ENCODE peak calls at places on chromosomes 1 and 21, in eight cellular contexts. V is left lung; F is PC-3; O is HepG2; E is heart left ventricle; T is CD8-positive, alpha-beta T cell; Q is K562; D is upper lobe of right lung. I is an unnamed sample.

GRCh38 chr1:172895050-172895460 is 155.7 kb downstream of the TNFSF18 start:
- ATAC-seq in V (no peak), F (peak; percentile 66), O (no peak), E (peak; percentile 67), T (peak; percentile 83), Q (no peak), D (no peak), I (no peak)

GRCh38 chr1:75711846-75712245 is 12.7 kb upstream of the ACADM start:
- ATAC-seq in V (no peak), F (no peak), O (no peak), E (peak; percentile 63), T (no peak), Q (no peak), D (no peak), I (no peak)

GRCh38 chr1:6515771-6516170 is 24.3 kb upstream of the PLEKHG5 start:
- ATAC-seq in V (no peak), F (no peak), O (no peak), E (no peak), T (no peak), Q (no peak), D (peak; percentile 14), I (no peak)

GRCh38 chr1:157849229-157849875 is 7.7 kb upstream of the CD5L start:
- ATAC-seq in V (peak; percentile 33), F (no peak), O (no peak), E (no peak), T (no peak), Q (no peak), D (peak; percentile 73), I (no peak)

GRCh38 chr1:180123463-180123936 is 31.2 kb upstream of the QSOX1 start:
- ATAC-seq in V (no peak), F (peak; percentile 52), O (no peak), E (no peak), T (no peak), Q (peak; percentile 54), D (peak; percentile 48), I (peak; percentile 70)

GRCh38 chr1:63322944-63323865 is 838 bp downstream of the FOXD3 start:
- ATAC-seq in V (no peak), F (no peak), O (no peak), E (no peak), T (peak; percentile 37), Q (peak; percentile 26), D (no peak), I (no peak)

GRCh38 chr1:52707927-52708655 is 9.9 kb upstream of the COA7 start:
- ATAC-seq in V (peak; percentile 26), F (peak; percentile 90), O (peak; percentile 16), E (peak; percentile 41), T (no peak), Q (no peak), D (peak; percentile 58), I (no peak)

GRCh38 chr1:174875306-174875705 is 124.4 kb upstream of the CACYBP start:
- ATAC-seq in V (peak; percentile 83), F (peak; percentile 61), O (no peak), E (no peak), T (peak; percentile 42), Q (peak; percentile 34), D (peak; percentile 88), I (no peak)

GRCh38 chr1:180917306-180918065 is 4.8 kb downstream of the KIAA1614 start:
- ATAC-seq in V (no peak), F (no peak), O (peak; percentile 52), E (peak; percentile 18), T (no peak), Q (no peak), D (no peak), I (no peak)

GRCh38 chr1:172382406-172382805 is 38.1 kb upstream of the C1orf105 start:
- ATAC-seq in V (no peak), F (no peak), O (no peak), E (no peak), T (no peak), Q (no peak), D (no peak), I (no peak)

GRCh38 chr21:34865922-34866271 is 183.2 kb downstream of the RUNX1 start:
- ATAC-seq in V (no peak), F (peak; percentile 6), O (peak; percentile 18), E (no peak), T (no peak), Q (peak; percentile 9), D (peak; percentile 2), I (peak; percentile 22)

GRCh38 chr1:232548651-232549050 is 81.3 kb downstream of the SIPA1L2 start:
- ATAC-seq in V (no peak), F (no peak), O (no peak), E (no peak), T (no peak), Q (no peak), D (no peak), I (no peak)

GRCh38 chr1:118989006-118989736 is 1.0 kb upstream of the TBX15 start:
- ATAC-seq in V (no peak), F (no peak), O (no peak), E (no peak), T (no peak), Q (peak; percentile 20), D (no peak), I (no peak)

GRCh38 chr1:110777228-110777627 is 95.7 kb upstream of the CD53 start:
- ATAC-seq in V (no peak), F (no peak), O (no peak), E (no peak), T (no peak), Q (no peak), D (no peak), I (no peak)

GRCh38 chr1:221643404-221644175 is 98.3 kb downstream of the DUSP10 start:
- ATAC-seq in V (no peak), F (no peak), O (no peak), E (no peak), T (no peak), Q (no peak), D (no peak), I (no peak)

GRCh38 chr1:116006486-116006964 is 30.2 kb downstream of the SLC22A15 start:
- ATAC-seq in V (no peak), F (no peak), O (no peak), E (no peak), T (peak; percentile 84), Q (no peak), D (no peak), I (no peak)

GRCh38 chr1:203932559-203932958 is 71.2 kb downstream of the SNRPE start:
- ATAC-seq in V (no peak), F (no peak), O (no peak), E (no peak), T (no peak), Q (no peak), D (no peak), I (no peak)

GRCh38 chr1:83850849-83851248 is 148.1 kb downstream of the TTLL7 start:
- ATAC-seq in V (no peak), F (no peak), O (peak; percentile 44), E (no peak), T (no peak), Q (no peak), D (no peak), I (no peak)

GRCh38 chr21:46038871-46039397 is 57.4 kb downstream of the COL6A1 start:
- ATAC-seq in V (peak; percentile 46), F (no peak), O (no peak), E (peak; percentile 73), T (no peak), Q (peak; percentile 17), D (peak; percentile 38), I (peak; percentile 77)

GRCh38 chr1:100606438-100606837 is 68.5 kb downstream of the GPR88 start:
- ATAC-seq in V (peak; percentile 82), F (peak; percentile 73), O (peak; percentile 75), E (peak; percentile 81), T (no peak), Q (peak; percentile 61), D (peak; percentile 81), I (no peak)

DNA sequence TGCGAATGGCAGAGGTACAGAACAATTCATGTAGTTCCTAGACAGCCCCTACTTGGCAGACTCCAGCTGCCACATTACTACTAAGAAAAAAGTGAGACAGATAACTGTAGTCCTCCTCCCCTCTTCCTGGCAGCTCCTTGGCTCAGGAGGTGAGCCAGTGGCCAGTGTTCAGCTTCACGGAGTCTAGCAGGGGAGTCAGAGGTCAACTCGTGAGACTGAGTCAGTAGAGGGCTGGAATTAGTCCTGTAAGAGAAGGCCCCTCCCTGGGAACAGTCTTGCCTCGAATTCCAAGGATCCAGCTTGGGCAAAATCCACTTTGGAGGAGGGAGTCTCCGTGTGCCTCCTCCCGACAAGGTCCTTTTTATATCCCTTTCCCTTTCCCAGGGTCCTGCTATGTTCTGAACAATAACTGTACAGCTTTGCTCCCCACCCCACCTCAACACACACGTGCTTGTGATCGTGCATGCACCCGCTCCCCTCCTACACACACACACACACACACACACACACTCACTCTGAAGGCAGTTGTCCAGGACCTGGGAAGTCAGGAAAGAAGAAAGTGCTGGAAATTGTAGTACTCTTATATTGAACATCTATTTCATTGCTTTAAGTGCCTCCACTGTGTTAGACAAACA is 22.5 kb upstream of the SLC27A3 start:
- ATAC-seq in V (no peak), F (no peak), O (no peak), E (peak; percentile 19), T (no peak), Q (no peak), D (no peak), I (peak; percentile 81)
- H3K36me3 ChIP-seq in V (no peaks in the 10 kb centered on the region), F (peaks cover 59% of the 10 kb centered on the region), O (peaks cover 64% of the 10 kb centered on the region), E (peaks cover 19% of the 10 kb centered on the region), T (peaks cover 56% of the 10 kb centered on the region), Q (peaks cover 66% of the 10 kb centered on the region), D (peaks cover 82% of the 10 kb centered on the region), I (no peaks in the 10 kb centered on the region)

DNA sequence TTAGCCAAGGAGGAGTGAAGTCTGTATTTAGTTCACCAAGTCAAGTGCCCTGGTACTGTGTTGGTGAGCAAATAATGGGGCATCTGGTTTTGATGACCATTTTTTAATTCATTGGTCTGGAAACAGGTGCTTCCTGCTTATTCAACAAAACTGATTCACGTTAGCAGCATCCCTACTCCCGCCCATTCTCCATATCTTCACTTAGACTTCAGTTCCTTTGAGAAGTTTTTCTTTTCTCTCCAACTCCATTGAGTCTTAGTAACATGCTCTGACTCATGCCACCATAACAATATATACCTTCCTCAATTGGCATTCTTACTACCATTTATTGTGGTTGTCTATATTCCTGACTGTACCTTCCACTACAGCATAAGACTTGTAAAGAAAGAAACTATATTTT is 468.9 kb downstream of the DPYD start:
- ATAC-seq in V (peak; percentile 18), F (no peak), O (no peak), E (no peak), T (no peak), Q (no peak), D (no peak), I (no peak)
- H3K36me3 ChIP-seq in V (no peaks in the 10 kb centered on the region), F (no peaks in the 10 kb centered on the region), O (no peaks in the 10 kb centered on the region), E (no peaks in the 10 kb centered on the region), T (peaks cover 6% of the 10 kb centered on the region), Q (no peaks in the 10 kb centered on the region), D (peaks cover 5% of the 10 kb centered on the region), I (no peaks in the 10 kb centered on the region)

DNA sequence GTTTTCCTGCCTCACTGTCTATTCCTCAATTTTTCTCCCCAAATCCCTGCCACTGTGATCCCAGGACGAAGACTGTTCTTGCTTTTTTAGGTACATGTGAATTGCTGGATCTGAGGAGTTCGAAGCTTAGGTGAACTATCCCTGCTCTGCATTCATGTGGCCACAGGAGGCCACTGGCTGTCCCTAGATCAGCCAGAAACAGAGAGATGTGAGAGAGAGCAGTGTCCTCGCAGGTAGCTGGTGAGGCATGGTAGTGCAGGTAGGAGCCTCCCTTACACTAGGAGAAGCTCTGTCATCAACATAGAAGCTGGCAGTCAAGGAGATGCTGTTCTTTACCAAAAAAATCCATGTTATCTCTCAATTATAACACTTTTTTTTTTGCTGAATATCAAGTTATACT is 71.5 kb downstream of the USP24 start:
- ATAC-seq in V (no peak), F (peak; percentile 89), O (peak; percentile 100), E (no peak), T (peak; percentile 69), Q (peak; percentile 90), D (no peak), I (no peak)
- H3K36me3 ChIP-seq in V (no peaks in the 10 kb centered on the region), F (peaks cover 48% of the 10 kb centered on the region), O (peaks cover 66% of the 10 kb centered on the region), E (peaks cover 23% of the 10 kb centered on the region), T (peaks cover 38% of the 10 kb centered on the region), Q (peaks cover 94% of the 10 kb centered on the region), D (peaks cover 81% of the 10 kb centered on the region), I (peaks cover 79% of the 10 kb centered on the region)

GRCh38 chr1:248816042-248816851 is 9.5 kb downstream of the SH3BP5L start:
- ATAC-seq in V (no peak), F (no peak), O (no peak), E (no peak), T (no peak), Q (no peak), D (no peak), I (no peak)
- H3K36me3 ChIP-seq in V (no peaks in the 10 kb centered on the region), F (peaks cover 78% of the 10 kb centered on the region), O (peaks cover 76% of the 10 kb centered on the region), E (peaks cover 16% of the 10 kb centered on the region), T (peaks cover 21% of the 10 kb centered on the region), Q (peaks cover 78% of the 10 kb centered on the region), D (peaks cover 67% of the 10 kb centered on the region), I (no peaks in the 10 kb centered on the region)